ENCODE peak calls at places on chromosomes 11 and 22, in six cellular contexts. One of them, this sample, is unnamed.

GRCh38 chr11:12629601-12630313 is 44.5 kb upstream of the TEAD1 start:
- DNase-seq in K562: no peak
- DNase-seq in IMR-90: peak
- DNase-seq in SK-N-SH: no peak
- DNase-seq in GM12878: no peak
- DNase-seq in HepG2: no peak
- DNase-seq in this sample: no peak

GRCh38 chr11:17771415-17771814 is 36.8 kb downstream of the KCNC1 start:
- DNase-seq in K562: no peak
- DNase-seq in SK-N-SH: no peak
- DNase-seq in IMR-90: no peak
- DNase-seq in GM12878: no peak
- DNase-seq in HepG2: no peak
- DNase-seq in this sample: no peak

GRCh38 chr11:9601041-9601875 is 27.8 kb downstream of the WEE1 start:
- DNase-seq in HepG2: no peak
- DNase-seq in SK-N-SH: no peak
- DNase-seq in IMR-90: peak
- DNase-seq in GM12878: peak
- DNase-seq in K562: no peak
- DNase-seq in this sample: no peak

GRCh38 chr11:67371549-67372231 is 1.7 kb downstream of the CLCF1 start:
- DNase-seq in GM12878: no peak
- DNase-seq in SK-N-SH: peak
- DNase-seq in K562: peak
- DNase-seq in HepG2: peak
- DNase-seq in IMR-90: peak
- DNase-seq in this sample: peak

GRCh38 chr11:1224491-1225385 is 1.9 kb downstream of the MUC5B start:
- DNase-seq in IMR-90: no peak
- DNase-seq in HepG2: no peak
- DNase-seq in SK-N-SH: peak
- DNase-seq in K562: no peak
- DNase-seq in GM12878: no peak
- DNase-seq in this sample: no peak

GRCh38 chr22:22748297-22748743 is 103.9 kb downstream of the GGTLC2 start:
- DNase-seq in HepG2: peak
- DNase-seq in IMR-90: peak
- DNase-seq in K562: peak
- DNase-seq in SK-N-SH: peak
- DNase-seq in GM12878: no peak
- DNase-seq in this sample: no peak

GRCh38 chr22:17098379-17098819 is 13.6 kb downstream of the IL17RA start:
- DNase-seq in K562: no peak
- DNase-seq in IMR-90: no peak
- DNase-seq in HepG2: no peak
- DNase-seq in SK-N-SH: no peak
- DNase-seq in GM12878: no peak
- DNase-seq in this sample: no peak

GRCh38 chr11:14414470-14415461 is 55.8 kb upstream of the RRAS2 start:
- DNase-seq in SK-N-SH: no peak
- DNase-seq in GM12878: peak
- DNase-seq in HepG2: no peak
- DNase-seq in IMR-90: peak
- DNase-seq in K562: peak
- DNase-seq in this sample: no peak

GRCh38 chr11:117572671-117573070 is 224.3 kb downstream of the DSCAML1 start:
- DNase-seq in K562: no peak
- DNase-seq in HepG2: no peak
- DNase-seq in IMR-90: no peak
- DNase-seq in GM12878: no peak
- DNase-seq in SK-N-SH: no peak
- DNase-seq in this sample: no peak

GRCh38 chr22:44137415-44137814 is 43.3 kb upstream of the PARVG start:
- DNase-seq in HepG2: no peak
- DNase-seq in SK-N-SH: no peak
- DNase-seq in IMR-90: no peak
- DNase-seq in GM12878: no peak
- DNase-seq in K562: no peak
- DNase-seq in this sample: no peak

GRCh38 chr11:33857924-33858323 is 34.0 kb downstream of the LMO2 start:
- DNase-seq in SK-N-SH: peak
- DNase-seq in HepG2: peak
- DNase-seq in GM12878: peak
- DNase-seq in K562: peak
- DNase-seq in IMR-90: peak
- DNase-seq in this sample: peak

GRCh38 chr11:102184269-102184987 is 74.2 kb downstream of the YAP1 start:
- DNase-seq in HepG2: no peak
- DNase-seq in IMR-90: no peak
- DNase-seq in SK-N-SH: no peak
- DNase-seq in K562: no peak
- DNase-seq in GM12878: no peak
- DNase-seq in this sample: no peak

GRCh38 chr11:2580444-2581050 is 119.2 kb downstream of the KCNQ1OT1 start:
- DNase-seq in GM12878: no peak
- DNase-seq in SK-N-SH: peak
- DNase-seq in K562: no peak
- DNase-seq in IMR-90: no peak
- DNase-seq in HepG2: no peak
- DNase-seq in this sample: no peak

GRCh38 chr11:102957953-102958352 is 2.4 kb upstream of the MMP13 start:
- DNase-seq in SK-N-SH: no peak
- DNase-seq in HepG2: no peak
- DNase-seq in GM12878: no peak
- DNase-seq in K562: no peak
- DNase-seq in IMR-90: no peak
- DNase-seq in this sample: no peak

GRCh38 chr11:45025716-45026492 is 75.2 kb upstream of the TP53I11 start:
- DNase-seq in SK-N-SH: peak
- DNase-seq in IMR-90: peak
- DNase-seq in GM12878: no peak
- DNase-seq in HepG2: peak
- DNase-seq in K562: no peak
- DNase-seq in this sample: no peak

GRCh38 chr22:29691636-29692326 is 28.0 kb upstream of the CABP7 start:
- DNase-seq in K562: no peak
- DNase-seq in GM12878: no peak
- DNase-seq in SK-N-SH: no peak
- DNase-seq in IMR-90: no peak
- DNase-seq in HepG2: no peak
- DNase-seq in this sample: no peak

GRCh38 chr11:109590782-109591181 is 168.8 kb downstream of the C11orf87 start:
- DNase-seq in IMR-90: no peak
- DNase-seq in GM12878: no peak
- DNase-seq in HepG2: no peak
- DNase-seq in SK-N-SH: no peak
- DNase-seq in K562: no peak
- DNase-seq in this sample: no peak

GRCh38 chr11:22792497-22792896 is 37.1 kb downstream of the SVIP start:
- DNase-seq in SK-N-SH: no peak
- DNase-seq in GM12878: no peak
- DNase-seq in IMR-90: peak
- DNase-seq in HepG2: peak
- DNase-seq in K562: peak
- DNase-seq in this sample: peak

GRCh38 chr11:130629039-130629438 is 180.6 kb downstream of the ADAMTS15 start:
- DNase-seq in IMR-90: no peak
- DNase-seq in SK-N-SH: no peak
- DNase-seq in GM12878: no peak
- DNase-seq in HepG2: no peak
- DNase-seq in K562: no peak
- DNase-seq in this sample: no peak

GRCh38 chr11:128784059-128784804 is 82.9 kb downstream of the KCNJ1 start:
- DNase-seq in IMR-90: no peak
- DNase-seq in K562: no peak
- DNase-seq in GM12878: no peak
- DNase-seq in SK-N-SH: no peak
- DNase-seq in HepG2: no peak
- DNase-seq in this sample: no peak

GRCh38 chr11:11171854-11172253 is 181.2 kb downstream of the CSNK2A3 start:
- DNase-seq in IMR-90: no peak
- DNase-seq in HepG2: no peak
- DNase-seq in SK-N-SH: no peak
- DNase-seq in K562: no peak
- DNase-seq in GM12878: peak
- DNase-seq in this sample: no peak

GRCh38 chr11:6855971-6856542 is 6.8 kb upstream of the OR10A2 start:
- DNase-seq in K562: no peak
- DNase-seq in GM12878: no peak
- DNase-seq in SK-N-SH: no peak
- DNase-seq in IMR-90: peak
- DNase-seq in HepG2: no peak
- DNase-seq in this sample: peak

GRCh38 chr22:30159561-30160353 is 79.5 kb downstream of the HORMAD2 start:
- DNase-seq in SK-N-SH: no peak
- DNase-seq in K562: no peak
- DNase-seq in GM12878: no peak
- DNase-seq in IMR-90: peak
- DNase-seq in HepG2: peak
- DNase-seq in this sample: peak

GRCh38 chr22:37846433-37846832 is 2.3 kb upstream of the ANKRD54 start:
- DNase-seq in SK-N-SH: no peak
- DNase-seq in K562: no peak
- DNase-seq in GM12878: no peak
- DNase-seq in IMR-90: no peak
- DNase-seq in HepG2: no peak
- DNase-seq in this sample: no peak
- TF ChIP-seq SMC3 in SK-N-SH: no peak
- TF ChIP-seq SMC3 in K562: no peak
- TF ChIP-seq SMC3 in GM12878: no peak
- TF ChIP-seq SMC3 in IMR-90: no peak
- TF ChIP-seq SMC3 in HepG2: no peak
- TF ChIP-seq SMC3 in this sample: no peak

GRCh38 chr11:75273989-75274391 is 33.4 kb downstream of the TPBGL start:
- DNase-seq in HepG2: no peak
- DNase-seq in IMR-90: no peak
- DNase-seq in SK-N-SH: no peak
- DNase-seq in GM12878: no peak
- DNase-seq in K562: no peak
- DNase-seq in this sample: no peak

GRCh38 chr11:75271730-75272129 is 31.2 kb downstream of the TPBGL start:
- DNase-seq in HepG2: no peak
- DNase-seq in IMR-90: no peak
- DNase-seq in GM12878: no peak
- DNase-seq in K562: no peak
- DNase-seq in SK-N-SH: no peak
- DNase-seq in this sample: no peak

GRCh38 chr11:75273331-75273988 is 32.9 kb downstream of the TPBGL start:
- DNase-seq in SK-N-SH: no peak
- DNase-seq in K562: no peak
- DNase-seq in HepG2: no peak
- DNase-seq in GM12878: no peak
- DNase-seq in IMR-90: no peak
- DNase-seq in this sample: no peak

GRCh38 chr11:75272391-75272790 is 31.8 kb downstream of the TPBGL start:
- DNase-seq in SK-N-SH: no peak
- DNase-seq in GM12878: no peak
- DNase-seq in IMR-90: no peak
- DNase-seq in K562: no peak
- DNase-seq in HepG2: no peak
- DNase-seq in this sample: no peak

GRCh38 chr11:75272821-75273301 is 32.3 kb downstream of the TPBGL start:
- DNase-seq in SK-N-SH: no peak
- DNase-seq in GM12878: no peak
- DNase-seq in HepG2: no peak
- DNase-seq in K562: no peak
- DNase-seq in IMR-90: no peak
- DNase-seq in this sample: no peak
- TF ChIP-seq SMC3 in SK-N-SH: no peak
- TF ChIP-seq SMC3 in GM12878: no peak
- TF ChIP-seq SMC3 in HepG2: no peak
- TF ChIP-seq SMC3 in K562: no peak
- TF ChIP-seq SMC3 in IMR-90: no peak
- TF ChIP-seq SMC3 in this sample: no peak

DNA sequence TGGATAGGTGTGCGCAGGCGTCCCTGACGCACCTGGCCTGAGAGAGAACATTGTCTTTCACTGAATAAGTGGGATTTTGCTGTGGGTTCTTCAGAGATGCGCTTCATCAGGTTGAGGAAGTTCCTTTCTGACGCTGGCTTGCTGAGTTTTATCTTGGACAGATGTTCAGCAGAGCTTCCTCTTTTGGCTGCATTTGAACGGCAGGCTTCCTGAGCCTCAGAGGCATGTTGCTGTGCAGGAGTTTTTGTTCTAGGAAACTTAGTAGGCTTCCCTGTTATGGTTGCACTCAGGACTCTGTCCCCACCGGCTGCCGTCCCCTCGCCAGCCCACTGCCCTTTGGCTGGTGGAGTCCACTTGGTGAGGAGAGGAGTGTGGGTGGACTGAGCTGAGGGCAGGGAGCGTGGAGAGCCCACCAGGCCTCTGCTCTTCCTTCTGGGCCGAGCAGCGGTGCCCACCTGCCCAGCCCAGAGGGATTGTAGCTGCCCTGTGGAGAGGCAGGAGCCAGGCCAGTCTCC is 17.2 kb downstream of the FRMD8 start:
- DNase-seq in GM12878: no peak
- DNase-seq in K562: no peak
- DNase-seq in SK-N-SH: no peak
- DNase-seq in HepG2: no peak
- DNase-seq in IMR-90: no peak
- DNase-seq in this sample: no peak
- TF ChIP-seq SMC3 in GM12878: no peak
- TF ChIP-seq SMC3 in K562: no peak
- TF ChIP-seq SMC3 in SK-N-SH: no peak
- TF ChIP-seq SMC3 in HepG2: no peak
- TF ChIP-seq SMC3 in IMR-90: no peak
- TF ChIP-seq SMC3 in this sample: no peak

GRCh38 chr22:33328789-33329296 is 270.7 kb upstream of the SYN3 start:
- DNase-seq in SK-N-SH: no peak
- DNase-seq in K562: no peak
- DNase-seq in GM12878: no peak
- DNase-seq in IMR-90: peak
- DNase-seq in HepG2: peak
- DNase-seq in this sample: peak
- TF ChIP-seq SMC3 in SK-N-SH: no peak
- TF ChIP-seq SMC3 in K562: no peak
- TF ChIP-seq SMC3 in GM12878: no peak
- TF ChIP-seq SMC3 in IMR-90: no peak
- TF ChIP-seq SMC3 in HepG2: no peak
- TF ChIP-seq SMC3 in this sample: no peak